ENCODE peak calls at places on chromosomes 5 and 9, in five cellular contexts. E, V, U, J and T are unnamed samples.
A peak's percentile ranks its signal among the peaks of the same experiment; 100 is the strongest.

GRCh38 chr9:126860757-126861466 is 473 bp downstream of the ZBTB34 start:
- DNase-seq in E (no peak), V (peak; percentile 49), U (peak; percentile 58), J (peak; percentile 87), T (no peak)

GRCh38 chr5:143182901-143183820 is 220.3 kb downstream of the NR3C1 start:
- DNase-seq in E (no peak), V (peak; percentile 32), U (no peak), J (no peak), T (no peak)

GRCh38 chr5:128825826-128826225 is 139.5 kb upstream of the SLC27A6 start:
- DNase-seq in E (no peak), V (no peak), U (no peak), J (no peak), T (no peak)

GRCh38 chr9:134314950-134315715 is 11.1 kb upstream of the RXRA start:
- DNase-seq in E (no peak), V (no peak), U (no peak), J (peak; percentile 68), T (no peak)

GRCh38 chr5:71483355-71483754 is 27.9 kb downstream of the BDP1 start:
- DNase-seq in E (peak; percentile 67), V (no peak), U (no peak), J (no peak), T (no peak)

GRCh38 chr5:128773378-128773777 is 191.9 kb upstream of the SLC27A6 start:
- DNase-seq in E (no peak), V (no peak), U (no peak), J (no peak), T (no peak)

GRCh38 chr9:86766912-86767311 is 180.4 kb downstream of the GAS1 start:
- DNase-seq in E (peak; percentile 75), V (no peak), U (peak; percentile 42), J (no peak), T (peak; percentile 93)

GRCh38 chr9:136697146-136697820 is 10.0 kb upstream of the AGPAT2 start:
- DNase-seq in E (no peak), V (no peak), U (no peak), J (no peak), T (no peak)

GRCh38 chr9:132507670-132508469 is 74.5 kb upstream of the BARHL1 start:
- DNase-seq in E (peak; percentile 37), V (peak; percentile 70), U (peak; percentile 44), J (peak; percentile 78), T (peak; percentile 71)

GRCh38 chr5:133638436-133638835 is 26.1 kb upstream of the FSTL4 start:
- DNase-seq in E (no peak), V (no peak), U (no peak), J (no peak), T (no peak)

GRCh38 chr5:28473531-28474107 is 1435.2 kb upstream of the CDH9 start:
- DNase-seq in E (no peak), V (no peak), U (no peak), J (no peak), T (no peak)

GRCh38 chr5:97967292-97967691 is 784.2 kb upstream of the RIOK2 start:
- DNase-seq in E (no peak), V (no peak), U (no peak), J (no peak), T (no peak)

GRCh38 chr9:88593537-88594185 is 58.7 kb downstream of the NXNL2 start:
- DNase-seq in E (peak; percentile 34), V (peak; percentile 54), U (peak; percentile 39), J (no peak), T (no peak)

GRCh38 chr9:68507098-68507795 is 33.4 kb downstream of the TMEM252 start:
- DNase-seq in E (peak; percentile 23), V (no peak), U (no peak), J (no peak), T (no peak)

GRCh38 chr5:13745508-13745907 is 199.0 kb downstream of the DNAH5 start:
- DNase-seq in E (no peak), V (no peak), U (no peak), J (no peak), T (no peak)

GRCh38 chr9:117030254-117030768 is 343.2 kb downstream of the TRIM32 start:
- DNase-seq in E (no peak), V (no peak), U (no peak), J (no peak), T (no peak)

GRCh38 chr5:146762830-146763229 is 115.7 kb downstream of the PPP2R2B start:
- DNase-seq in E (no peak), V (no peak), U (no peak), J (no peak), T (no peak)

GRCh38 chr5:373710-374602 is 52.4 kb downstream of the AHRR start:
- DNase-seq in E (no peak), V (peak; percentile 56), U (peak; percentile 43), J (peak; percentile 77), T (peak; percentile 15)

GRCh38 chr5:34682926-34683623 is 26.9 kb downstream of the RAI14 start:
- DNase-seq in E (peak; percentile 16), V (peak; percentile 56), U (no peak), J (no peak), T (no peak)

GRCh38 chr9:4167040-4167671 is 132.7 kb downstream of the GLIS3 start:
- DNase-seq in E (no peak), V (no peak), U (no peak), J (no peak), T (no peak)

GRCh38 chr9:87080512-87081225 is 133.4 kb upstream of the GAS1 start:
- DNase-seq in E (no peak), V (no peak), U (no peak), J (no peak), T (no peak)

GRCh38 chr9:35675204-35675603 is 1.5 kb downstream of the CA9 start:
- DNase-seq in E (no peak), V (no peak), U (no peak), J (no peak), T (no peak)

DNA sequence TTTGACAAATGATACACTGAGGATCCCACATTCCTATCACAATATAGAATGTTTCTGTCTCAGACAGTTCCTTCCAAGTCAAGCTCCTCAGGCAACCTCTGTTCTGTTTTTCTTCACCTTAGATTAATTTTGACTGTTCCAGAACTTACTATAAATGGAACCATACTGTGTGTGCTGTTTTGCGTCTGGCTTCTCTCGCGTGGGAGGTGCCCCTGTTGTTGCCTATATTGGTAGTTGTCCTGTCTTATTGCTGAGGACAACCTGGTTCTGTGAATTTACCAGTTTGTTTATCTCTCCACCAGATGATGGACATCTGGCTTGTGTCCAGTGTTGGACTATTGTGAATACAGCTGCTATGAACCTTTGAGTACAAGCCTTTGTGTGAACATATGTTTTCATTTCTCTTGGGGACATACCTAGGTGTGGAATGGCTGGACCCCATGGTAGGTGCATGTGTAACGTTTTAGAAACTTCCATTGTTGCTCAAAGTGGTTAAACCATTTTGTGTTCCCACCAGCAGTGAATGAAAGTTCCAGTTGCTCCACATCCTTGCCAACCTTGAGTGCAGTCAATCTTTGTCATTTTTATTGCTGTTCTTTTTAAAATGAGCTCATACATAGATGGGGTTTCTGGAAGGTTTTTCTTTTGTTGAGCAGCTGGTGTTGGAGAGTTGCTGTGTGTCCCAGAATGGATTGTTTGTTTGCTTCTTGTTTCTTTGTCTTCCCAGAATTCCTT is 18.1 kb downstream of the HMCN2 start:
- DNase-seq in E (no peak), V (no peak), U (no peak), J (no peak), T (no peak)
- TF ChIP-seq POLR2AphosphoS5 in E (no peak), V (no peak), U (no peak), J (no peak), T (no peak)

DNA sequence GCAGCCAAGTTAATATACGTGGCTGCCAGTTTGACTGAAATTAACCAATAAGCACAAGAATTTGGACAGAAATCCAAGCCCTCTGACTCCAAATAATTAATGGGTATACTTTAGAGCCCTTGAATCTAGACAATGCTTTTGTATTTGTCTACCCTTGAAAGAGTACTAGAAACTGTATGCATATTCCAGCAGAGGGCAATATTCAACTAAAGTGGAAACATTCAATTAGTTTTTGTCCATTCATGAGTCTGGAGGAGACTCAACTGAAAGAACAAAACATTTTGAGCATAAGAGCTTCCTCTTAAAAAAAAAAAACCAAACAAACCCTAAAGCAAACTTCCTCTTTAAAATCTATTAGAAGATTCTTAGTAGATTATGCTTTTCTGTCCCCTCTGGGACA is 157.8 kb downstream of the ARHGEF28 start:
- DNase-seq in E (no peak), V (no peak), U (no peak), J (no peak), T (no peak)
- TF ChIP-seq CTCF in E (peak; percentile 34), V (no peak), U (peak; percentile 9), J (peak; percentile 19), T (peak; percentile 30)

GRCh38 chr5:1387876-1388275 is 43.0 kb upstream of the CLPTM1L start:
- DNase-seq in E (no peak), V (no peak), U (no peak), J (no peak), T (no peak)

GRCh38 chr5:1387059-1387755 is 42.3 kb upstream of the CLPTM1L start:
- DNase-seq in E (no peak), V (no peak), U (no peak), J (no peak), T (no peak)

GRCh38 chr5:1384521-1384920 is 39.6 kb upstream of the CLPTM1L start:
- DNase-seq in E (no peak), V (no peak), U (no peak), J (peak; percentile 77), T (no peak)

GRCh38 chr5:1385395-1386273 is 40.7 kb upstream of the CLPTM1L start:
- DNase-seq in E (no peak), V (peak; percentile 97), U (peak; percentile 95), J (peak; percentile 99), T (peak; percentile 82)

DNA sequence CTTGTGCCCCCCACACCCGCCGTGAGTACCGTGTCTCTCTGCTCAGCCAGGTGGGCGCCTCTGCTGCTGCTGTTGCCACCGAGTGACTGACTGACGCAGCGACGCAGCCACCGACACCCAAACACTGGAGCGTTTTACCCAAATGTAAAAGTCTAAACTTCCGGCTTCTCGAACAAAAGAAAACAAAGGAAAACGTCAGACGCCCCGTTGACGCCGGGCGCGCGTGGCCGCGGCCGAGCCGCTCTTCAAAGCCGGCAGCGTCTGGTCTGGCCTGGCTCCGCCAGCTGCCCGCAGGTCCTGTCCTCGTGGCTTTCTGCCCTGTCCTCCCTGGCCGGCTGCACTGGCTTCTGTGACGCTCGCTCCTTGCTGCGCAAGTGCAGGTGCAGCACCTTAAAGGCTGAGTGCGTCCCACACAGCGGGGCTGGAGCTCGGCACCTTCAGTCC is 41.4 kb upstream of the CLPTM1L start:
- DNase-seq in E (no peak), V (peak; percentile 85), U (peak; percentile 81), J (peak; percentile 93), T (peak; percentile 87)
- TF ChIP-seq POLR2A in E (no peak), V (no peak), U (peak; percentile 68), J (no peak), T (no peak)

GRCh38 chr9:107625383-107625984 is 135.9 kb upstream of the KLF4 start:
- DNase-seq in E (no peak), V (no peak), U (no peak), J (peak; percentile 24), T (no peak)

GRCh38 chr9:107626118-107626517 is 136.5 kb upstream of the KLF4 start:
- DNase-seq in E (no peak), V (no peak), U (no peak), J (peak; percentile 17), T (no peak)

GRCh38 chr9:107621436-107621835 is 131.9 kb upstream of the KLF4 start:
- DNase-seq in E (no peak), V (no peak), U (no peak), J (no peak), T (no peak)

GRCh38 chr9:107624216-107624948 is 134.8 kb upstream of the KLF4 start:
- DNase-seq in E (no peak), V (no peak), U (no peak), J (no peak), T (no peak)

DNA sequence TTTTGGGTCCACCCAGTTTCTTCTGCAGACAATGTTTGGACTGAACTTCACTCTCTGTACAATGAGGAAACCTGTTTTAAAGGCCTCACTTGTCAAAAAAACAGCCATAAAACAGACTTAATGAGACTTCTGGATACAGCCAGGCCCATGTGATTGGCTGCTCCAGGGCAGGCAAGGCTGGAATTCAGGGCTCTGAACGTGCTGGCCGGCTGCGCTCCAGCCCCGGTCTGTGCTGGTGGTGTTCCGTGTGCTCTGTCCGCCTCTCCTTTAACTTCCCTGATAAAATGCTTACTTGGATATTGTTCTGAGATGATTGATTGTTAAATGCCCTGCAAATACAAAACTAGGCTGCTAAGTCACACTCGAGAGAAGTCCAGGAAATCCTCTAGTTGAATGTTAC is 131.2 kb upstream of the KLF4 start:
- DNase-seq in E (no peak), V (no peak), U (no peak), J (no peak), T (no peak)
- TF ChIP-seq POLR2AphosphoS5 in E (no peak), V (no peak), U (no peak), J (peak; percentile 65), T (no peak)